ENCODE peak calls at places on chromosome 6, in eight cellular contexts. One of them, this sample, is unnamed.
A peak's percentile ranks its signal among the peaks of the same experiment; 100 is the strongest.

GRCh38 chr6:50846109-50846859 is 27.6 kb downstream of the TFAP2B start:
- DNase-seq in PC-3: no peak
- DNase-seq in astrocyte: no peak
- DNase-seq in psoas muscle: no peak
- DNase-seq in IMR-90: no peak
- DNase-seq in fibroblast of lung: no peak
- DNase-seq in lower lobe of right lung: no peak
- DNase-seq in NT2/D1: no peak
- DNase-seq in this sample: no peak

GRCh38 chr6:157905590-157906337 is 75.9 kb upstream of the SYNJ2 start:
- DNase-seq in IMR-90: no peak
- DNase-seq in lower lobe of right lung: no peak
- DNase-seq in NT2/D1: no peak
- DNase-seq in fibroblast of lung: peak; percentile 31
- DNase-seq in PC-3: no peak
- DNase-seq in psoas muscle: no peak
- DNase-seq in astrocyte: no peak
- DNase-seq in this sample: peak; percentile 15

GRCh38 chr6:133466666-133467065 is 225.5 kb downstream of the EYA4 start:
- DNase-seq in PC-3: no peak
- DNase-seq in fibroblast of lung: peak; percentile 12
- DNase-seq in NT2/D1: no peak
- DNase-seq in IMR-90: peak; percentile 49
- DNase-seq in astrocyte: peak; percentile 69
- DNase-seq in psoas muscle: no peak
- DNase-seq in lower lobe of right lung: no peak
- DNase-seq in this sample: peak; percentile 13

GRCh38 chr6:5677219-5678000 is 329.3 kb downstream of the NRN1 start:
- DNase-seq in lower lobe of right lung: no peak
- DNase-seq in fibroblast of lung: no peak
- DNase-seq in PC-3: peak; percentile 47
- DNase-seq in IMR-90: peak; percentile 22
- DNase-seq in astrocyte: no peak
- DNase-seq in psoas muscle: no peak
- DNase-seq in NT2/D1: no peak
- DNase-seq in this sample: no peak

GRCh38 chr6:107657755-107658461 is 166.2 kb downstream of the SCML4 start:
- DNase-seq in fibroblast of lung: peak; percentile 93
- DNase-seq in PC-3: no peak
- DNase-seq in psoas muscle: peak; percentile 83
- DNase-seq in astrocyte: peak; percentile 73
- DNase-seq in lower lobe of right lung: peak; percentile 79
- DNase-seq in NT2/D1: no peak
- DNase-seq in IMR-90: peak; percentile 86
- DNase-seq in this sample: peak; percentile 86

GRCh38 chr6:69813508-69813907 is 16.7 kb upstream of the LMBRD1 start:
- DNase-seq in astrocyte: no peak
- DNase-seq in IMR-90: no peak
- DNase-seq in NT2/D1: no peak
- DNase-seq in lower lobe of right lung: no peak
- DNase-seq in PC-3: no peak
- DNase-seq in fibroblast of lung: no peak
- DNase-seq in psoas muscle: no peak
- DNase-seq in this sample: no peak

GRCh38 chr6:145112711-145113148 is 622.6 kb downstream of the EPM2A start:
- DNase-seq in fibroblast of lung: no peak
- DNase-seq in NT2/D1: no peak
- DNase-seq in PC-3: no peak
- DNase-seq in psoas muscle: no peak
- DNase-seq in lower lobe of right lung: no peak
- DNase-seq in IMR-90: peak; percentile 19
- DNase-seq in astrocyte: peak; percentile 71
- DNase-seq in this sample: peak; percentile 1

GRCh38 chr6:162090734-162091133 is 636.8 kb downstream of the PRKN start:
- DNase-seq in IMR-90: no peak
- DNase-seq in psoas muscle: no peak
- DNase-seq in astrocyte: peak; percentile 94
- DNase-seq in fibroblast of lung: peak; percentile 15
- DNase-seq in lower lobe of right lung: no peak
- DNase-seq in NT2/D1: no peak
- DNase-seq in PC-3: no peak
- DNase-seq in this sample: no peak

GRCh38 chr6:92110390-92110789 is 1309.0 kb downstream of the EPHA7 start:
- DNase-seq in lower lobe of right lung: no peak
- DNase-seq in IMR-90: no peak
- DNase-seq in NT2/D1: no peak
- DNase-seq in fibroblast of lung: no peak
- DNase-seq in astrocyte: peak; percentile 4
- DNase-seq in PC-3: no peak
- DNase-seq in psoas muscle: no peak
- DNase-seq in this sample: no peak

GRCh38 chr6:53347250-53347920 is 1.4 kb downstream of the ELOVL5 start:
- DNase-seq in PC-3: peak; percentile 64
- DNase-seq in astrocyte: peak; percentile 41
- DNase-seq in fibroblast of lung: peak; percentile 44
- DNase-seq in psoas muscle: no peak
- DNase-seq in IMR-90: peak; percentile 45
- DNase-seq in lower lobe of right lung: no peak
- DNase-seq in NT2/D1: no peak
- DNase-seq in this sample: no peak

DNA sequence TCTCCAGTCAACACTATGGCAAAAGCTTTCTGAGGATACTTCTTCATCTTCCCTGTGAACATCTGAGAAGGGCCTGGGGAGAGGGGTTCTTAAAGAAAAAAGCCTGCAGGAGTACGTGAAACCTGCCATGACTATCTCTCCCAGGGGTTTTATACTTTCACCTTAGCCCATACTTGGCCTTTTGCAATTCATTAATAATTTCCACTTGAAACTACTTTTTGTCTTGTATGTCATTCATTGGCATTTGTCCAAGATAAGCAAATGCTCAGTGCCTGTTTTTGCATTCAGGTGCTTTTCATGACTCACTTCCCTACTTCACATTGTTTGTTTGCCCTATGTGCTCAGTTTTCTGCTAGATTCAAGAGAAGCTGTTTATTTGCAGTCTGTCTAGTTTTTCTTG is 580.3 kb upstream of the GJE1 start:
- DNase-seq in NT2/D1: no peak
- DNase-seq in lower lobe of right lung: no peak
- DNase-seq in astrocyte: peak; percentile 90
- DNase-seq in fibroblast of lung: peak; percentile 70
- DNase-seq in IMR-90: peak; percentile 86
- DNase-seq in psoas muscle: no peak
- DNase-seq in PC-3: peak; percentile 93
- DNase-seq in this sample: no peak
- H3K9me3 ChIP-seq in NT2/D1: no peaks in the 10 kb centered on the region
- H3K9me3 ChIP-seq in lower lobe of right lung: no peaks in the 10 kb centered on the region
- H3K9me3 ChIP-seq in astrocyte: no peaks in the 10 kb centered on the region
- H3K9me3 ChIP-seq in fibroblast of lung: no peaks in the 10 kb centered on the region
- H3K9me3 ChIP-seq in IMR-90: no peaks in the 10 kb centered on the region
- H3K9me3 ChIP-seq in psoas muscle: no peaks in the 10 kb centered on the region
- H3K9me3 ChIP-seq in PC-3: peaks cover 10% of the 10 kb centered on the region
- H3K9me3 ChIP-seq in this sample: peaks cover 17% of the 10 kb centered on the region

GRCh38 chr6:3252369-3252768 is 6.4 kb upstream of the PSMG4 start:
- DNase-seq in NT2/D1: no peak
- DNase-seq in psoas muscle: no peak
- DNase-seq in PC-3: no peak
- DNase-seq in fibroblast of lung: no peak
- DNase-seq in lower lobe of right lung: no peak
- DNase-seq in astrocyte: no peak
- DNase-seq in IMR-90: no peak
- DNase-seq in this sample: no peak

GRCh38 chr6:3252861-3253596 is 5.7 kb upstream of the PSMG4 start:
- DNase-seq in psoas muscle: no peak
- DNase-seq in NT2/D1: no peak
- DNase-seq in fibroblast of lung: no peak
- DNase-seq in astrocyte: no peak
- DNase-seq in lower lobe of right lung: no peak
- DNase-seq in PC-3: no peak
- DNase-seq in IMR-90: no peak
- DNase-seq in this sample: no peak

GRCh38 chr6:3250278-3250677 is 8.5 kb upstream of the PSMG4 start:
- DNase-seq in lower lobe of right lung: no peak
- DNase-seq in IMR-90: peak; percentile 26
- DNase-seq in fibroblast of lung: no peak
- DNase-seq in psoas muscle: no peak
- DNase-seq in NT2/D1: no peak
- DNase-seq in astrocyte: peak; percentile 35
- DNase-seq in PC-3: no peak
- DNase-seq in this sample: no peak

GRCh38 chr6:3249821-3250220 is 8.9 kb upstream of the PSMG4 start:
- DNase-seq in NT2/D1: no peak
- DNase-seq in astrocyte: no peak
- DNase-seq in PC-3: no peak
- DNase-seq in fibroblast of lung: no peak
- DNase-seq in lower lobe of right lung: no peak
- DNase-seq in IMR-90: no peak
- DNase-seq in psoas muscle: no peak
- DNase-seq in this sample: no peak

DNA sequence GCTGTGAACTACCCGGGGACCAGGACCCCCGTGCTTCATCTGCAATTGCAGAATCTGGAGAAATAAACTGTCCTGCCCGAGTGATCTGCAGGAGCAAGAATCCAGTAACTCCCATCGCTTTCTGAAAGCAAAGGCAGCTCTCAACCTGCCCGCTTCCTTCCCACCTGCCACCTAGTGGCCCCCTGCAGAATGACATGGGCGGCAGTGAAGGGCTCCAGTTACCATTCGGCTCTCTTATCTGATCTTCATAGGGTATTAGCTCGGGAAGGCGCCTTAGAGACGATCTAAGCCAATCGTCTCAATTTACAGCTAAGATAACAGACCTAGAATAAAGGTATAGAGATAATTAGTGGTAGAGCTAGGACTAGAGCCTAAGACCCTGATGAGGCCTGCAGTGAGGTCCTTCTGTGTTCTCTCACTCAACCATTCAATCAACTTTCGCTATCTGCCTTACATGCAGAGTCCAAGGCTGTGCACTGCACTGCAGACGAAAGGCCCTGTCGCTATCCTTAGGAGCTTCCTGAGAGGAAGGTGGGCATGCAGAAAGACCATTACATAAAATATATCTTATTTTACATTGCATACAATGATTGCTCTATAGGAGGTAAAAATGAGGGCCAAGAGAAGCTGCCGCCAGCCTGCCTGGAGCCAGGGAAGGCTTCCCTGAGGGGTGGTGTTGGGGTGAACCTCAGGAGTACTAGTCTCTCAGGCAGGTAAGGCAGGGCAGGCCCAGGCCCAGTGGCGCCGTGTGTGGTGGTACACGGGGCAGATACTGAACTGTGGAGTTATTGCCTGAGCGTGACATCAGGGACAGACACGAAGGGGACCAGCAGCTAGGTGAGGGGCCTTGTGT is 7.1 kb upstream of the PSMG4 start:
- DNase-seq in lower lobe of right lung: peak; percentile 84
- DNase-seq in psoas muscle: peak; percentile 90
- DNase-seq in PC-3: peak; percentile 91
- DNase-seq in NT2/D1: peak; percentile 75
- DNase-seq in IMR-90: peak; percentile 80
- DNase-seq in fibroblast of lung: peak; percentile 83
- DNase-seq in astrocyte: peak; percentile 55
- DNase-seq in this sample: peak; percentile 62
- H3K4me3 ChIP-seq in lower lobe of right lung: peak overlapping the region; percentile 17
- H3K4me3 ChIP-seq in psoas muscle: peak overlapping the region; percentile 39
- H3K4me3 ChIP-seq in PC-3: no peak overlapping the region
- H3K4me3 ChIP-seq in NT2/D1: no peak overlapping the region
- H3K4me3 ChIP-seq in IMR-90: no peak overlapping the region
- H3K4me3 ChIP-seq in fibroblast of lung: no peak overlapping the region
- H3K4me3 ChIP-seq in astrocyte: no peak overlapping the region
- H3K4me3 ChIP-seq in this sample: no peak overlapping the region

DNA sequence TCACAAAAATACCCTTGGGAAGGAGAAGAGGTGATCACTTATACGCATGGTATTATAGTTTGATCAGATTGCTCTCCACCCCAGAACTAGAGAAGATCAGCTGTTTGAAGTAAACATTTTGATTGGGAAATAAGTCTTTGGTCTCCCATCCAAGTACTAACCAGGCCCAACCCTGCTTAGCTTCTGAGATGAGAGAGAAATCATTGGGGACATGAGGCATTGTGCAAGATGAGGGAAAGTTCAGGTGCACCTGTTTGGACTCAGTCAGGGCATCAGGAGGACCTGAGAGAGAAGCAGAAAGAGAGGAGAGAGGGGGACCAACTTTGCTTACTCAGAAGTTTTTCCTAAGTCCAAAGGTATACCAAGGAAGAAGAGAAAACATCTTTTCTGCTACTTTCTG is 11.4 kb downstream of the RIPK1 start:
- DNase-seq in astrocyte: no peak
- DNase-seq in PC-3: no peak
- DNase-seq in psoas muscle: no peak
- DNase-seq in fibroblast of lung: no peak
- DNase-seq in NT2/D1: no peak
- DNase-seq in lower lobe of right lung: no peak
- DNase-seq in IMR-90: no peak
- DNase-seq in this sample: no peak
- H3K36me3 ChIP-seq in astrocyte: peaks cover 47% of the 10 kb centered on the region
- H3K36me3 ChIP-seq in PC-3: peaks cover 48% of the 10 kb centered on the region
- H3K36me3 ChIP-seq in psoas muscle: peaks cover 15% of the 10 kb centered on the region
- H3K36me3 ChIP-seq in fibroblast of lung: peaks cover 11% of the 10 kb centered on the region
- H3K36me3 ChIP-seq in NT2/D1: peaks cover 65% of the 10 kb centered on the region
- H3K36me3 ChIP-seq in lower lobe of right lung: peaks cover 82% of the 10 kb centered on the region
- H3K36me3 ChIP-seq in IMR-90: peaks cover 47% of the 10 kb centered on the region
- H3K36me3 ChIP-seq in this sample: peaks cover 18% of the 10 kb centered on the region

DNA sequence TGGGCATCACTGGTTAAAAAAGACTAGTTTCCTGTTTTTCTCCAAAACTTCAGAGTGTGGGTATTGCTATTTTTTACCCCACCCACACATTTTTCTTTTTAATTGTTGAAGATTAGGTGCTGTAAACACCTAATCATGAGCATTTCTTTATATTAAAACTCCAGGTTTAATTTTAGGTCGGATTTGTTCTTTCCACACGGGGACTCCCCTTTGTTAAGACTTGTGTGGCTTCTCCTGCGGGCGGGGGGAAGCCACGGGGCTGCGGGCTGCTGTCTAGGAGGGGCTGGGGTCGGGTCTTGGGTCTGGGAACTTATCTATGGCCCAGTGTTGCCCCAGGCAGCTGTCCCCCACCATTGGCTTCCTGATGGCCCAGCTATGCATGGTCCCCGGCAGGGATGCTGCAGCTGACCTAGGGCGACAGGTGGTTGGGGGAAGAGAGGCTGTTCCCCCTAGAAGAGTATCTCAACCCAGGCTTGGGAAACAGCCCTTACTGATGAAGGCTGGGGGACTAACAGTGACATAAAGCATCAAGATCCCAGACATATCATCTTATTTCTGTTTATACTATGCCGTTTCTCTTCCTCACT is 87.3 kb downstream of the HIVEP2 start:
- DNase-seq in fibroblast of lung: no peak
- DNase-seq in IMR-90: no peak
- DNase-seq in astrocyte: no peak
- DNase-seq in lower lobe of right lung: no peak
- DNase-seq in NT2/D1: no peak
- DNase-seq in PC-3: no peak
- DNase-seq in psoas muscle: no peak
- DNase-seq in this sample: no peak
- H3K9me3 ChIP-seq in fibroblast of lung: no peaks in the 10 kb centered on the region
- H3K9me3 ChIP-seq in IMR-90: no peaks in the 10 kb centered on the region
- H3K9me3 ChIP-seq in astrocyte: no peaks in the 10 kb centered on the region
- H3K9me3 ChIP-seq in lower lobe of right lung: no peaks in the 10 kb centered on the region
- H3K9me3 ChIP-seq in NT2/D1: no peaks in the 10 kb centered on the region
- H3K9me3 ChIP-seq in PC-3: no peaks in the 10 kb centered on the region
- H3K9me3 ChIP-seq in psoas muscle: no peaks in the 10 kb centered on the region
- H3K9me3 ChIP-seq in this sample: no peaks in the 10 kb centered on the region